ENCODE peak calls at places on chromosomes 11 and 22, in five cellular contexts. One of them, this sample, is unnamed.

GRCh38 chr11:128568166-128568778 is 19.1 kb downstream of the ETS1 start:
- DNase-seq in foreskin fibroblast: no peak
- DNase-seq in glutamatergic neuron: no peak
- DNase-seq in AG04450: no peak
- DNase-seq in IMR-90: no peak
- DNase-seq in this sample: no peak

GRCh38 chr22:37241351-37242142 is 2.5 kb downstream of the RAC2 start:
- DNase-seq in foreskin fibroblast: no peak
- DNase-seq in glutamatergic neuron: no peak
- DNase-seq in AG04450: no peak
- DNase-seq in IMR-90: no peak
- DNase-seq in this sample: no peak

GRCh38 chr11:131511794-131512193 is 141.4 kb downstream of the NTM start:
- DNase-seq in foreskin fibroblast: no peak
- DNase-seq in glutamatergic neuron: peak; percentile 70
- DNase-seq in AG04450: no peak
- DNase-seq in IMR-90: no peak
- DNase-seq in this sample: no peak

GRCh38 chr11:15793032-15793996 is 563.0 kb downstream of the SOX6 start:
- DNase-seq in foreskin fibroblast: no peak
- DNase-seq in glutamatergic neuron: no peak
- DNase-seq in AG04450: peak; percentile 54
- DNase-seq in IMR-90: peak; percentile 94
- DNase-seq in this sample: peak; percentile 94

GRCh38 chr11:9143726-9144125 is 52.3 kb upstream of the SCUBE2 start:
- DNase-seq in foreskin fibroblast: no peak
- DNase-seq in glutamatergic neuron: no peak
- DNase-seq in AG04450: no peak
- DNase-seq in IMR-90: no peak
- DNase-seq in this sample: peak; percentile 23

GRCh38 chr22:41517172-41518047 is 26.9 kb downstream of the POLR3H start:
- DNase-seq in foreskin fibroblast: peak; percentile 38
- DNase-seq in glutamatergic neuron: peak; percentile 85
- DNase-seq in AG04450: no peak
- DNase-seq in IMR-90: peak; percentile 46
- DNase-seq in this sample: no peak

GRCh38 chr11:129440028-129440630 is 64.5 kb downstream of the BARX2 start:
- DNase-seq in foreskin fibroblast: no peak
- DNase-seq in glutamatergic neuron: no peak
- DNase-seq in AG04450: no peak
- DNase-seq in IMR-90: no peak
- DNase-seq in this sample: peak; percentile 44

GRCh38 chr22:48950151-48950915 is 877.3 kb downstream of the BRD1 start:
- DNase-seq in foreskin fibroblast: no peak
- DNase-seq in glutamatergic neuron: no peak
- DNase-seq in AG04450: no peak
- DNase-seq in IMR-90: no peak
- DNase-seq in this sample: no peak

GRCh38 chr11:88307749-88308425 is 29.6 kb downstream of the CTSC start:
- DNase-seq in foreskin fibroblast: no peak
- DNase-seq in glutamatergic neuron: no peak
- DNase-seq in AG04450: no peak
- DNase-seq in IMR-90: no peak
- DNase-seq in this sample: no peak

GRCh38 chr22:49333206-49333605 is 494.5 kb downstream of the BRD1 start:
- DNase-seq in foreskin fibroblast: no peak
- DNase-seq in glutamatergic neuron: no peak
- DNase-seq in AG04450: no peak
- DNase-seq in IMR-90: no peak
- DNase-seq in this sample: no peak

GRCh38 chr11:119832536-119832935 is 103.5 kb upstream of the NECTIN1 start:
- DNase-seq in foreskin fibroblast: peak; percentile 36
- DNase-seq in glutamatergic neuron: no peak
- DNase-seq in AG04450: no peak
- DNase-seq in IMR-90: peak; percentile 5
- DNase-seq in this sample: peak; percentile 22

GRCh38 chr22:39954584-39955055 is 5.6 kb upstream of the TMA7B start:
- DNase-seq in foreskin fibroblast: peak; percentile 66
- DNase-seq in glutamatergic neuron: no peak
- DNase-seq in AG04450: peak; percentile 86
- DNase-seq in IMR-90: peak; percentile 94
- DNase-seq in this sample: peak; percentile 97

GRCh38 chr11:10758959-10759358 is 7.9 kb downstream of the CTR9 start:
- DNase-seq in foreskin fibroblast: no peak
- DNase-seq in glutamatergic neuron: no peak
- DNase-seq in AG04450: no peak
- DNase-seq in IMR-90: no peak
- DNase-seq in this sample: no peak

GRCh38 chr11:23280088-23280487 is 419.8 kb upstream of the CCDC179 start:
- DNase-seq in foreskin fibroblast: peak; percentile 33
- DNase-seq in glutamatergic neuron: no peak
- DNase-seq in AG04450: no peak
- DNase-seq in IMR-90: peak; percentile 76
- DNase-seq in this sample: peak; percentile 93

DNA sequence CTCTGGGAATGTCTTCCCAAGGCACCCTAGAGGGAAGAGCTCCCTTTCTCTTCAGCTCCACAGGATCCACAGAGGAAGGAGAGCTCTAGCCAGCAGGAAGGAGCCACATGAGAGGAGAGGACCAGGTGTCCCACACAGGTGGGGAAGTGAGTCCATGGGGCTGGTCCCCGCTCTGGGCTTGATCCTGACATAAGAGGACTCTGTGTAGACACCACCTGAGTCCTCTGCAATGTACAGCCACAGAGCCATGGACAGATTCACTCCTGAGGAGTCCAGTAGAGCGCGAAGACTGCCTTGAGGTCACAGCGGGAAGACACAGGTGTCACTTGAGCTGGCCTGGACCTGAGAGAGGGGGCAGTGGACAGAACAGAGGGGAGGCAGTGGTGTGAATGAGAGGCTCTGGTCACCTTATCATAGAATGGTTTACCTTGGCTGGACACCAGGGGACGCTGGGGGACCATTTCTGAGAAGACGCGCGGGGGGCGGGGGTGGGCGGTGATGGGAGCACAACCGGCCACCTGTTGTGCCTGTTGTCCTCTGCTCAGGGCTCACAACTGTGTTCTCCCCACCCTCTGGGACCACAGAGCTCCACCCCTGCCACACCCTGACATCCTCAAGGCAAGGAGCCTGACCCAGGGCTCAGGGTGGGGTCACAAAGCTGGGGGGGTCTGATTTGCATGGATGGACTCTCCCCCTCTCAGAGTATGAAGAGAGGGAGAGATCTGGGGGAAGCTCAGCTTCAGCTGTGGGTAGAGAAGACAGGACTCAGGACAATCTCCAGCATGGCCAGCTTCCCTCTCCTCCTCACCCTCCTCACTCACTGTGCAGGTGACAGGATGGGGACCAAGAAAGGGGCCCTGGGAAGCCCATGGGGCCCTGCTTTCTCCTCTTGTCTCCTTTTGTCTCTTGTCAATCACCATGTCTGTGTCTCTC is 128.2 kb downstream of the ZNF280B start:
- DNase-seq in foreskin fibroblast: no peak
- DNase-seq in glutamatergic neuron: peak; percentile 58
- DNase-seq in AG04450: no peak
- DNase-seq in IMR-90: no peak
- DNase-seq in this sample: no peak
- TF ChIP-seq CTCF in foreskin fibroblast: no peak
- TF ChIP-seq CTCF in glutamatergic neuron: peak; percentile 34
- TF ChIP-seq CTCF in AG04450: no peak
- TF ChIP-seq CTCF in IMR-90: no peak
- TF ChIP-seq CTCF in this sample: no peak

DNA sequence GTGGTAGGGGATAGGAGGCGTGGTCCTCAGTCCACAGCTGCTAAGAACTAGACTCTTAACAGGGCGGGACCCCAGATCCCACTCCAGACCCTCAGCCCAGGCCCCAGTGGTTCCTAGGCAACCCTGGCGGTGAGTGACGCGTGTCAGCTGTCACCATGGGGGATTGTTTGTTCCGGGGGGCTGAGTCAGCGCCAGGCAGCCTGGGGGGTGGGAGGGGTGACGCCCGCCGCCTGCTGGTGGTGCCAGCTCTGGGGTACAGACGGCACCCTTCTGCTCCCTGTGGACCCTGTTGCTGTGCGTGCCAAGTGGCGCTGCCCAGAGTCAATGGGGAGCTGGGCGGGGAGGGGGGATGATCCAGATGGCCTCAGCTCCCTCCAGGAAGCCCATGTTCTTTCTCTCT is 2.5 kb downstream of the CNIH2 start:
- DNase-seq in foreskin fibroblast: no peak
- DNase-seq in glutamatergic neuron: no peak
- DNase-seq in AG04450: no peak
- DNase-seq in IMR-90: no peak
- DNase-seq in this sample: no peak
- TF ChIP-seq CTCF in foreskin fibroblast: no peak
- TF ChIP-seq CTCF in glutamatergic neuron: no peak
- TF ChIP-seq CTCF in AG04450: no peak
- TF ChIP-seq CTCF in IMR-90: no peak
- TF ChIP-seq CTCF in this sample: no peak

DNA sequence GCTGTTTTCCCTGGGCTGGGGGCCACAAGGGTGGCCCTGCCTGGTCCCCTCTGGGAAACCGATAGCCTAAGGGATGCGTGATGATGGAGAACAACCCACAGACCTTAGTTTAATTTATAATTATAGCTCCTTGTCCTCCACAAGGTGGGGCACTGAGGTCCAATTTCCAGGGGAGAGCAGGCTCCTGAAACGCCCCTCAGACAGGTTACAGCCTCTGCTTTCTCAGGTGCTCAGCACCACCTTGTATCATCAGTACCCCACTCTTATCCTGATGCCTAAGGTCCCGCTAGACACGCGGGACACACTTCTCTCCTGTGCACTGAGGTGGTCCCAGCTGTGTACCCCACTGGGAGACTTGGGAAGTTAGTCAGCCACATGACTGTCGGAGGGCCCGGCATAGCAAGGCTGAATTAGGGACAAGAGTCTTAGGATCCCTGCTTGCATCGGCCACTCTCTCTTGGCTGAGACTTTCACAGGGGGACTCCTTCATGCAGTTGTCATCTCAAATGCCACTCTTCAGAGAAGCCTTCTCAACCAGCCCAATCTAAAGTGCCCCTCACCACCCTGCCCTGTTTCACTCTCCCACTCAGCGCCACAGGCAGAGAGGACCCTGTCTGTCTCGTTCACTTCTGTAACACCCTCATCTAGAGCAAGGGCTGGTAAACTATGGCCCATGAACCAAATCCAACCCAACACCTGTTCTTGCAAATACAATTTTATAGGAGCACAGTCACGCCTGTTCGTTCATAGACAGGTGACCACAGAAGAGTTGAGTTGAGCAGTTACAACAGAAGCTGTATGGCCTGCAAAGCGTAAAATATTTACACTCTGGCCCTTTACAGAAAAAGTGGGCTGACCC is 20.4 kb downstream of the SERPIND1 start:
- DNase-seq in foreskin fibroblast: no peak
- DNase-seq in glutamatergic neuron: no peak
- DNase-seq in AG04450: no peak
- DNase-seq in IMR-90: no peak
- DNase-seq in this sample: no peak
- TF ChIP-seq CTCF in foreskin fibroblast: no peak
- TF ChIP-seq CTCF in glutamatergic neuron: no peak
- TF ChIP-seq CTCF in AG04450: no peak
- TF ChIP-seq CTCF in IMR-90: no peak
- TF ChIP-seq CTCF in this sample: no peak

GRCh38 chr11:65890324-65891179 is at the start of gene CCDC85B:
- DNase-seq in foreskin fibroblast: peak; percentile 97
- DNase-seq in glutamatergic neuron: peak; percentile 97
- DNase-seq in AG04450: peak; percentile 89
- DNase-seq in IMR-90: peak; percentile 95
- DNase-seq in this sample: peak; percentile 85
- TF ChIP-seq CTCF in foreskin fibroblast: peak; percentile 9
- TF ChIP-seq CTCF in glutamatergic neuron: peak; percentile 24
- TF ChIP-seq CTCF in AG04450: no peak
- TF ChIP-seq CTCF in IMR-90: no peak
- TF ChIP-seq CTCF in this sample: no peak

DNA sequence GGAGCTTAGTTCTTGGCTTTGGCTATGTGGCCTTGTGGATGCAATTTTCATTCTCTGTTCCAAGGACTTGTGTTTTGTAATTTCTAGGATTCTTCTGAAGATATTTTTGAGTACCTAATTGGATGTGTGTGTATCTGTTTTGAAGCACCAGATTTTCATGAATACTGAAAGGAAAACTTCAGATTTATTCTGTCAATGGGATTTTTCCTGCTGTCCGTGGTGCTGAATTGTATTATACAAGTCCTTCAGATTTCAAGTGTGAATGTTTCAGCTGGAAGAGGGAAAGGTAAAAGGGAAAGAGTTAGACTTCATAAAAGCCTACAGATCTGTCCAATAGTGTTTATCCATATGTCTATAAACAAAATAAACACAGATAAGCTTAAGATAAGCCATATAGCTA is 18.2 kb upstream of the SYN3 start:
- DNase-seq in foreskin fibroblast: no peak
- DNase-seq in glutamatergic neuron: no peak
- DNase-seq in AG04450: no peak
- DNase-seq in IMR-90: peak; percentile 7
- DNase-seq in this sample: peak; percentile 1
- TF ChIP-seq CTCF in foreskin fibroblast: no peak
- TF ChIP-seq CTCF in glutamatergic neuron: no peak
- TF ChIP-seq CTCF in AG04450: no peak
- TF ChIP-seq CTCF in IMR-90: no peak
- TF ChIP-seq CTCF in this sample: no peak

This sample was measured in astrocyte.